ENCODE peak calls at places on chromosomes 4 and X, in nine cellular contexts. L is osteocyte; D is T-helper 1 cell; E is pulmonary artery endothelial cell; Z is CD8-positive, alpha-beta T cell; I is NCI-H774; N is epithelial cell of proximal tubule; C is body of pancreas; P is activated B cell treated with CpG ODN at 0.5 μM for 24 hours. S is an unnamed sample.

GRCh38 chr4:3702084-3702521 is 64.1 kb upstream of the ADRA2C start:
- DNase-seq in D (no peak), N (no peak), I (no peak), E (no peak), C (no peak), L (no peak), Z (no peak), P (no peak), S (no peak)

GRCh38 chr4:77045490-77045889 is 30.3 kb downstream of the CCNI start:
- DNase-seq in D (no peak), P (no peak), L (no peak), C (no peak), I (no peak), Z (no peak), E (no peak), N (no peak), S (no peak)

GRCh38 chr4:22458112-22458511 is 57.8 kb downstream of the ADGRA3 start:
- DNase-seq in D (no peak), P (no peak), E (no peak), N (peak), Z (no peak), C (no peak), L (no peak), I (no peak), S (no peak)

GRCh38 chr4:88802138-88802537 is 104.5 kb upstream of the NAP1L5 start:
- DNase-seq in Z (no peak), E (no peak), C (no peak), I (no peak), L (no peak), P (no peak), D (no peak), N (no peak), S (no peak)

GRCh38 chrX:47217121-47217851 is 1.2 kb upstream of the CDK16 start:
- DNase-seq in N (no peak), Z (no peak), I (no peak), P (no peak), L (no peak), D (no peak), C (peak), E (no peak), S (no peak)

GRCh38 chr4:47167391-47167790 is 136.0 kb downstream of the GABRB1 start:
- DNase-seq in L (no peak), E (no peak), P (no peak), C (no peak), I (no peak), N (no peak), D (no peak), Z (no peak), S (no peak)

GRCh38 chr4:112236040-112236439 is 4.5 kb downstream of the AP1AR start:
- DNase-seq in P (no peak), E (no peak), D (no peak), C (no peak), N (no peak), Z (no peak), L (no peak), I (no peak), S (no peak)

GRCh38 chrX:10634681-10635161 is 14.3 kb upstream of the MID1 start:
- DNase-seq in P (no peak), L (no peak), D (no peak), Z (no peak), I (no peak), C (no peak), E (no peak), N (peak), S (no peak)

GRCh38 chr4:138650917-138651564 is 364.5 kb upstream of the NOCT start:
- DNase-seq in P (no peak), D (no peak), L (no peak), N (peak), Z (no peak), I (no peak), E (no peak), C (no peak), S (no peak)